ENCODE peak calls at places on chromosomes 16 and 17, in nine cellular contexts. C is left ventricle myocardium inferior, Z is Calu3, S is Panc1, I is ovary, U is upper lobe of right lung, B is A549, F is HCT116, Y is transverse colon. M is an unnamed sample.

GRCh38 chr17:8503368-8503767 is 67.7 kb downstream of the NDEL1 start:
- DNase-seq in C (peak; percentile 37), Z (no peak), S (no peak), I (no peak), U (peak; percentile 48), B (no peak), F (no peak), Y (no peak), M (no peak)

GRCh38 chr17:79065105-79065670 is 9.4 kb upstream of the ENGASE start:
- DNase-seq in C (no peak), Z (peak; percentile 49), S (no peak), I (peak; percentile 44), U (peak; percentile 51), B (peak; percentile 73), F (peak; percentile 52), Y (peak; percentile 75), M (peak; percentile 55)

GRCh38 chr17:1000597-1001490 is 3.9 kb downstream of the TIMM22 start:
- DNase-seq in C (peak; percentile 56), Z (no peak), S (no peak), I (no peak), U (no peak), B (no peak), F (no peak), Y (no peak), M (no peak)

GRCh38 chr16:89193021-89193575 is 7.2 kb downstream of the SLC22A31 start:
- DNase-seq in C (peak; percentile 29), Z (peak; percentile 29), S (no peak), I (peak; percentile 76), U (peak; percentile 93), B (peak; percentile 84), F (peak; percentile 94), Y (peak; percentile 63), M (no peak)

GRCh38 chr17:38538906-38539305 is 66.8 kb downstream of the SRCIN1 start:
- DNase-seq in C (no peak), Z (no peak), S (no peak), I (no peak), U (no peak), B (no peak), F (no peak), Y (no peak), M (no peak)

GRCh38 chr16:73176577-73177013 is 128.7 kb upstream of the ZFHX3 start:
- DNase-seq in C (no peak), Z (peak; percentile 38), S (peak; percentile 30), I (no peak), U (no peak), B (peak; percentile 86), F (peak; percentile 48), Y (no peak), M (no peak)

GRCh38 chr17:81015135-81015534 is 19.8 kb upstream of the BAIAP2 start:
- DNase-seq in C (no peak), Z (no peak), S (no peak), I (no peak), U (no peak), B (no peak), F (no peak), Y (no peak), M (no peak)

GRCh38 chr16:90044111-90044551 is 24.9 kb upstream of the DBNDD1 start:
- DNase-seq in C (no peak), Z (peak; percentile 89), S (no peak), I (no peak), U (peak; percentile 69), B (peak; percentile 54), F (peak; percentile 44), Y (peak; percentile 74), M (no peak)

GRCh38 chr17:19753661-19754463 is 5.8 kb upstream of the ALDH3A1 start:
- DNase-seq in C (no peak), Z (peak; percentile 72), S (no peak), I (no peak), U (peak; percentile 82), B (peak; percentile 91), F (peak; percentile 54), Y (peak; percentile 64), M (no peak)

GRCh38 chr17:35491417-35491816 is 42.9 kb upstream of the SLFN13 start:
- DNase-seq in C (no peak), Z (no peak), S (no peak), I (no peak), U (no peak), B (no peak), F (no peak), Y (no peak), M (no peak)

GRCh38 chr16:5450435-5451104 is 353.0 kb upstream of the EEF2KMT start:
- DNase-seq in C (no peak), Z (no peak), S (no peak), I (no peak), U (no peak), B (no peak), F (no peak), Y (no peak), M (no peak)

GRCh38 chr17:47946929-47947397 is 5.6 kb downstream of the PNPO start:
- DNase-seq in C (peak; percentile 66), Z (peak; percentile 95), S (peak; percentile 68), I (peak; percentile 62), U (peak; percentile 81), B (peak; percentile 92), F (peak; percentile 96), Y (peak; percentile 90), M (peak; percentile 70)

GRCh38 chr17:17728550-17729251 is 47.4 kb downstream of the RAI1 start:
- DNase-seq in C (no peak), Z (peak; percentile 65), S (peak; percentile 17), I (no peak), U (no peak), B (peak; percentile 62), F (peak; percentile 37), Y (peak; percentile 45), M (no peak)

GRCh38 chr17:41190328-41190727 is 641 bp downstream of the KRTAP9-1 start:
- DNase-seq in C (no peak), Z (no peak), S (no peak), I (no peak), U (no peak), B (no peak), F (no peak), Y (no peak), M (no peak)

GRCh38 chr16:79532785-79533184 is 67.8 kb downstream of the MAF start:
- DNase-seq in C (no peak), Z (no peak), S (no peak), I (no peak), U (no peak), B (no peak), F (no peak), Y (no peak), M (no peak)

GRCh38 chr16:2178321-2179106 is 17.9 kb downstream of the CASKIN1 start:
- DNase-seq in C (no peak), Z (no peak), S (no peak), I (no peak), U (no peak), B (peak; percentile 60), F (no peak), Y (no peak), M (peak; percentile 72)

GRCh38 chr16:67663151-67663876 is 2.6 kb downstream of the PARD6A start:
- DNase-seq in C (no peak), Z (peak; percentile 50), S (no peak), I (no peak), U (no peak), B (peak; percentile 31), F (peak; percentile 15), Y (no peak), M (peak; percentile 71)

GRCh38 chr17:76866774-76867577 is 1.2 kb upstream of the MGAT5B start:
- DNase-seq in C (no peak), Z (peak; percentile 30), S (no peak), I (no peak), U (no peak), B (no peak), F (no peak), Y (no peak), M (no peak)

GRCh38 chr17:60525347-60525623 is 757 bp downstream of the APPBP2 start:
- DNase-seq in C (no peak), Z (peak; percentile 2), S (no peak), I (no peak), U (no peak), B (no peak), F (no peak), Y (no peak), M (peak; percentile 9)

DNA sequence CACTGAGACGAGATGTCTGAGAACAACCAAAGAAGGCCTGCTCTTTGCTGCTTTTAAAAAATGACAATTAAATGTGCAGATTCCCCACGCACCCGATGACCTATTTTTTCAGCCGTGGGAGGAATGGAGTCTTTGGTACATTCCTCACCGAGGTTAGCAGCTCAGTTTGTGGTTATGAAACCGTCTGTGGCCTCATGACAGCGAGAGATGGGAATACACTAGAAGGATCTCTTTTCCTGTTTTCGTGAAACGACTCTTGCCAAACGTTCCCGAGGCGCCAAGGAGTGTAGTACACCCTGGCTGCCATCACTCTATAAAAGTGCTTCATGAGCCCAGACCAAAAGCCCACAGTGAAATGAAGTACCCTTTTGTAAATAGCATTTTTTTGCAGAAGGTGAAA is 87.8 kb downstream of the CRISPLD2 start:
- DNase-seq in C (no peak), Z (no peak), S (no peak), I (peak; percentile 51), U (no peak), B (no peak), F (no peak), Y (peak; percentile 38), M (no peak)
- TF ChIP-seq CTCF in C (peak; percentile 7), Z (no peak), S (no peak), I (no peak), U (no peak), B (no peak), F (no peak), Y (no peak), M (no peak)

GRCh38 chr16:84925773-84926372 is 85.5 kb downstream of the ZDHHC7 start:
- DNase-seq in C (no peak), Z (no peak), S (no peak), I (no peak), U (no peak), B (no peak), F (no peak), Y (no peak), M (no peak)
- TF ChIP-seq CTCF in C (no peak), Z (no peak), S (no peak), I (no peak), U (no peak), B (no peak), F (peak; percentile 3), Y (no peak), M (no peak)

DNA sequence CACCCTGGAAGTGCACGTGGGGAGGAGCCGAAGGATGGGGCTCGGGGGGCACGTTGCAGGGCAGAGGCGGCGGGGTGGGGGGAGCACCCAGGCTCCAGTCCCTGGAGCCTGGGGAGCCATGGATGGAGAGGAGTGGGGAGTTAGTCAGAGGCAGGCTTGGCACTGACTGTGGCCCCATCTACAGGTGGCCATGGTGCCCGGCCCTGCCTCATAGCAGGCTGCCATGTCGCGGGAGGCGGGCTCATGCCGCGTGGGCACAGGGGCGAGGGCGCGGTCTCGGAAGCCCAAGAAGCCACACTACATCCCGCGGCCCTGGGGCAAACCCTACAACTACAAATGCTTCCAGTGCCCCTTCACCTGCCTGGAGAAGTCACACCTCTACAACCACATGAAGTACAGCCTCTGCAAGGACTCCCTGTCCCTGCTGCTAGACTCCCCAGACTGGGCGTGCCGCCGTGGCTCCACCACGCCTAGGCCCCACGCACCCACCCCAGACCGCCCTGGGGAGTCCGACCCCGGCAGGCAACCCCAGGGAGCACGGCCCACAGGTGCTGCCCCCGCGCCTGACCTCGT is 3.0 kb downstream of the PRR35 start:
- DNase-seq in C (no peak), Z (no peak), S (no peak), I (no peak), U (no peak), B (no peak), F (no peak), Y (no peak), M (no peak)
- TF ChIP-seq CTCF in C (no peak), Z (no peak), S (no peak), I (no peak), U (no peak), B (no peak), F (no peak), Y (no peak), M (no peak)

GRCh38 chr17:57535652-57536018 is 209.5 kb downstream of the CCDC182 start:
- DNase-seq in C (no peak), Z (no peak), S (no peak), I (no peak), U (no peak), B (peak; percentile 52), F (no peak), Y (no peak), M (no peak)
- TF ChIP-seq CTCF in C (no peak), Z (no peak), S (no peak), I (no peak), U (no peak), B (no peak), F (no peak), Y (no peak), M (no peak)

M was measured in endothelial cell.